ENCODE peak calls at places on chromosome 11, in ten cellular contexts. G is esophagus squamous epithelium, V is AG10803, E is T-cell, I is SHP77, Q is endodermal cell, Y is GM12878, J is AG04450, L is MM.1S, W is mucosa of descending colon. A is an unnamed sample.

GRCh38 chr11:79100093-79100704 is 340.6 kb downstream of the TENM4 start:
- DNase-seq in G (no peak), V (peak; percentile 55), E (no peak), I (peak; percentile 44), Q (peak; percentile 86), Y (no peak), J (no peak), L (peak; percentile 52), W (peak; percentile 21), A (peak; percentile 75)

GRCh38 chr11:64092761-64093136 is 57.0 kb downstream of the FLRT1 start:
- DNase-seq in G (no peak), V (no peak), E (no peak), I (no peak), Q (no peak), Y (no peak), J (no peak), L (no peak), W (no peak), A (no peak)

GRCh38 chr11:104570088-104570701 is 328.1 kb downstream of the CASP12 start:
- DNase-seq in G (no peak), V (no peak), E (no peak), I (no peak), Q (no peak), Y (no peak), J (no peak), L (no peak), W (no peak), A (no peak)

GRCh38 chr11:133350045-133350444 is 182.3 kb downstream of the OPCML start:
- DNase-seq in G (no peak), V (no peak), E (no peak), I (no peak), Q (no peak), Y (no peak), J (no peak), L (no peak), W (no peak), A (no peak)

GRCh38 chr11:39365809-39366436 is 2093.5 kb downstream of the LRRC4C start:
- DNase-seq in G (no peak), V (no peak), E (no peak), I (no peak), Q (no peak), Y (no peak), J (no peak), L (no peak), W (no peak), A (peak; percentile 79)

GRCh38 chr11:40293655-40294342 is 1165.7 kb downstream of the LRRC4C start:
- DNase-seq in G (no peak), V (peak; percentile 84), E (no peak), I (peak; percentile 44), Q (peak; percentile 91), Y (peak; percentile 30), J (peak; percentile 69), L (peak; percentile 20), W (peak; percentile 45), A (peak; percentile 97)

GRCh38 chr11:91932151-91932821 is 292.3 kb upstream of the FAT3 start:
- DNase-seq in G (no peak), V (peak; percentile 68), E (no peak), I (peak; percentile 17), Q (no peak), Y (no peak), J (no peak), L (no peak), W (no peak), A (peak; percentile 40)

GRCh38 chr11:78379039-78379670 is 38.5 kb downstream of the GAB2 start:
- DNase-seq in G (no peak), V (peak; percentile 30), E (no peak), I (no peak), Q (no peak), Y (no peak), J (no peak), L (no peak), W (no peak), A (peak; percentile 63)

GRCh38 chr11:61985863-61986262 is 18.4 kb upstream of the FTH1 start:
- DNase-seq in G (no peak), V (no peak), E (no peak), I (no peak), Q (no peak), Y (no peak), J (no peak), L (no peak), W (no peak), A (no peak)

GRCh38 chr11:126104420-126104819 is 41.8 kb upstream of the CDON start:
- DNase-seq in G (no peak), V (no peak), E (no peak), I (peak; percentile 77), Q (peak; percentile 93), Y (no peak), J (no peak), L (peak; percentile 45), W (no peak), A (peak; percentile 94)

GRCh38 chr11:92709329-92709728 is 260.1 kb upstream of the MTNR1B start:
- DNase-seq in G (no peak), V (no peak), E (no peak), I (no peak), Q (no peak), Y (no peak), J (no peak), L (no peak), W (no peak), A (no peak)

GRCh38 chr11:32164836-32165235 is 74.0 kb downstream of the RCN1 start:
- DNase-seq in G (no peak), V (no peak), E (no peak), I (no peak), Q (no peak), Y (no peak), J (no peak), L (no peak), W (no peak), A (no peak)

GRCh38 chr11:67996622-67997459 is 7.1 kb downstream of the UNC93B1 start:
- DNase-seq in G (no peak), V (peak; percentile 36), E (no peak), I (peak; percentile 66), Q (peak; percentile 98), Y (no peak), J (no peak), L (peak; percentile 73), W (peak; percentile 94), A (peak; percentile 96)

GRCh38 chr11:114892381-114893197 is 214.3 kb downstream of the NXPE2 start:
- DNase-seq in G (no peak), V (no peak), E (no peak), I (peak; percentile 14), Q (peak; percentile 82), Y (no peak), J (no peak), L (no peak), W (no peak), A (peak; percentile 39)

GRCh38 chr11:106585061-106585460 is 433.2 kb downstream of the GUCY1A2 start:
- DNase-seq in G (no peak), V (peak; percentile 54), E (no peak), I (no peak), Q (peak; percentile 69), Y (no peak), J (no peak), L (no peak), W (no peak), A (peak; percentile 72)

A was measured in mesendoderm.